ENCODE peak calls at places on chromosomes 12 and 14, in six cellular contexts. Y is T-helper 9 cell; S is HTR-8/SVneo; Z is LoVo; E is stimulated activated CD8-positive, alpha-beta memory T cell treated with anti-CD3 and anti-CD28 coated beads, Interleukin-7, amount 100 ng/mL, for 1 hour; W is iris pigment epithelial cell. G is an unnamed sample.

GRCh38 chr14:77067632-77068514 is 30.2 kb upstream of the CIPC start:
- DNase-seq in E (peak), Z (peak), S (peak), Y (peak), W (peak), G (peak)

GRCh38 chr12:67981236-67982164 is 7.7 kb upstream of the IFNG-AS1 start:
- DNase-seq in Y (no peak), Z (peak), S (peak), W (peak), E (no peak), G (no peak)

GRCh38 chr14:82595466-82595865 is 1061.8 kb upstream of the SEL1L start:
- DNase-seq in Z (no peak), S (no peak), E (no peak), W (no peak), Y (no peak), G (no peak)

GRCh38 chr12:132664206-132665148 is 22.7 kb downstream of the POLE start:
- DNase-seq in W (no peak), E (no peak), Y (no peak), S (no peak), Z (no peak), G (no peak)

GRCh38 chr14:99176156-99176945 is 95.6 kb downstream of the BCL11B start:
- DNase-seq in Z (no peak), S (no peak), Y (no peak), W (no peak), E (no peak), G (no peak)

GRCh38 chr12:42128327-42128726 is 16.3 kb downstream of the GXYLT1 start:
- DNase-seq in Z (no peak), Y (no peak), S (no peak), W (peak), E (no peak), G (no peak)

GRCh38 chr14:69648480-69649414 is 37.4 kb downstream of the SUSD6 start:
- DNase-seq in W (peak), Z (no peak), S (no peak), E (no peak), Y (no peak), G (no peak)

GRCh38 chr12:17016116-17016864 is 410.3 kb upstream of the LMO3 start:
- DNase-seq in E (no peak), S (no peak), Z (peak), W (no peak), Y (no peak), G (no peak)

GRCh38 chr12:46071769-46072624 is 81.6 kb upstream of the SCAF11 start:
- DNase-seq in Y (peak), Z (peak), S (peak), E (peak), W (peak), G (peak)

GRCh38 chr14:104143521-104144452 is 5.4 kb downstream of the KIF26A start:
- DNase-seq in W (no peak), Z (no peak), Y (no peak), S (no peak), E (no peak), G (no peak)

GRCh38 chr12:49014547-49014946 is 4.0 kb downstream of the PRKAG1 start:
- DNase-seq in Z (no peak), W (peak), E (no peak), Y (no peak), S (no peak), G (no peak)

GRCh38 chr12:15693233-15693911 is 95.8 kb downstream of the EPS8 start:
- DNase-seq in W (peak), S (no peak), Y (no peak), E (no peak), Z (peak), G (no peak)

GRCh38 chr12:106228320-106228710 is 19.5 kb downstream of the CKAP4 start:
- DNase-seq in Z (no peak), Y (no peak), S (no peak), W (no peak), E (no peak), G (no peak)

GRCh38 chr12:104768033-104768432 is 190.1 kb downstream of the SLC41A2 start:
- DNase-seq in S (no peak), W (no peak), Y (no peak), E (no peak), Z (no peak), G (no peak)

GRCh38 chr14:81236138-81236537 is 15.4 kb upstream of the GTF2A1 start:
- DNase-seq in E (no peak), W (no peak), S (no peak), Z (no peak), Y (no peak), G (no peak)

GRCh38 chr12:131279281-131279921 is 325.7 kb downstream of the ADGRD1 start:
- DNase-seq in Y (no peak), Z (no peak), S (no peak), E (no peak), W (no peak), G (no peak)

GRCh38 chr12:32365473-32366064 is 33.8 kb upstream of the FGD4 start:
- DNase-seq in Z (peak), S (peak), W (peak), Y (no peak), E (no peak), G (peak)

GRCh38 chr12:96241484-96242256 is 47.5 kb downstream of the ELK3 start:
- DNase-seq in Y (peak), S (no peak), W (peak), Z (no peak), E (peak), G (peak)